ENCODE peak calls at places on chromosomes 7 and 10, in eight cellular contexts. N is NCI-H1105, L is mammary epithelial cell, U is GM23338, T is HS-27A, K is GM04504, Q is mucosa of gallbladder, V is GM13977. R is an unnamed sample.

GRCh38 chr7:127957886-127958285 is 73.4 kb downstream of the LRRC4 start:
- DNase-seq in V (no peak), T (no peak), Q (no peak), U (peak; percentile 48), N (no peak), K (no peak), L (no peak), R (no peak)

GRCh38 chr10:59622320-59622901 is 87.2 kb downstream of the SLC16A9 start:
- DNase-seq in K (peak; percentile 22), U (peak; percentile 88), T (no peak), N (no peak), L (peak; percentile 34), V (peak; percentile 27), Q (peak; percentile 25), R (no peak)

GRCh38 chr10:20958225-20958624 is 61.1 kb upstream of the NEBL start:
- DNase-seq in K (no peak), T (no peak), N (no peak), Q (no peak), V (no peak), U (no peak), L (no peak), R (no peak)

GRCh38 chr10:131852823-131853609 is 47.8 kb upstream of the PPP2R2D start:
- DNase-seq in T (no peak), U (no peak), Q (no peak), L (no peak), N (no peak), K (no peak), V (no peak), R (no peak)

GRCh38 chr7:124764847-124765400 is 668 bp downstream of the GPR37 start:
- DNase-seq in U (peak; percentile 52), L (peak; percentile 2), Q (no peak), N (peak; percentile 13), V (peak; percentile 54), K (no peak), T (no peak), R (no peak)

GRCh38 chr10:112895292-112895691 is 54.8 kb upstream of the TCF7L2 start:
- DNase-seq in K (no peak), Q (no peak), L (no peak), V (no peak), T (no peak), U (no peak), N (no peak), R (no peak)

GRCh38 chr7:87886875-87887274 is 10.6 kb downstream of the DBF4 start:
- DNase-seq in U (peak; percentile 57), K (no peak), N (no peak), T (no peak), Q (no peak), V (no peak), L (peak; percentile 7), R (no peak)

GRCh38 chr7:129780257-129781127 is 169.0 kb downstream of the NRF1 start:
- DNase-seq in K (no peak), L (peak; percentile 90), V (no peak), T (peak; percentile 9), U (peak; percentile 90), Q (peak; percentile 66), N (peak; percentile 91), R (no peak)

GRCh38 chr7:76048668-76048988 is 722 bp downstream of the MDH2 start:
- DNase-seq in L (no peak), K (no peak), U (peak; percentile 70), N (no peak), T (no peak), Q (no peak), V (peak; percentile 67), R (no peak)

R was measured in brain pericyte.